ENCODE peak calls at places on chromosome 5, in ten cellular contexts. One of them, this sample, is unnamed.

GRCh38 chr5:138559937-138560336 is 15.3 kb downstream of the HSPA9 start:
- DNase-seq in left lung: no peak
- DNase-seq in cardiac muscle cell: no peak
- DNase-seq in fibroblast of lung: no peak
- DNase-seq in adrenal gland: no peak
- DNase-seq in substantia nigra: peak; percentile 19
- DNase-seq in left ventricle myocardium inferior: no peak
- DNase-seq in brain microvascular endothelial cell: no peak
- DNase-seq in keratinocyte: no peak
- DNase-seq in dorsolateral prefrontal cortex: no peak
- DNase-seq in this sample: no peak

GRCh38 chr5:147628054-147628895 is 118.4 kb upstream of the DPYSL3 start:
- DNase-seq in left lung: no peak
- DNase-seq in cardiac muscle cell: peak; percentile 83
- DNase-seq in fibroblast of lung: peak; percentile 77
- DNase-seq in adrenal gland: peak; percentile 49
- DNase-seq in substantia nigra: peak; percentile 64
- DNase-seq in left ventricle myocardium inferior: no peak
- DNase-seq in brain microvascular endothelial cell: peak; percentile 77
- DNase-seq in keratinocyte: peak; percentile 38
- DNase-seq in dorsolateral prefrontal cortex: peak; percentile 83
- DNase-seq in this sample: peak; percentile 6

GRCh38 chr5:60541980-60542379 is 158.0 kb downstream of the DEPDC1B start:
- DNase-seq in left lung: no peak
- DNase-seq in cardiac muscle cell: no peak
- DNase-seq in fibroblast of lung: peak; percentile 66
- DNase-seq in adrenal gland: peak; percentile 8
- DNase-seq in substantia nigra: no peak
- DNase-seq in left ventricle myocardium inferior: no peak
- DNase-seq in brain microvascular endothelial cell: peak; percentile 89
- DNase-seq in keratinocyte: no peak
- DNase-seq in dorsolateral prefrontal cortex: no peak
- DNase-seq in this sample: no peak

GRCh38 chr5:95620870-95621838 is 1.3 kb downstream of the GPR150 start:
- DNase-seq in left lung: peak; percentile 84
- DNase-seq in cardiac muscle cell: peak; percentile 46
- DNase-seq in fibroblast of lung: no peak
- DNase-seq in adrenal gland: peak; percentile 37
- DNase-seq in substantia nigra: peak; percentile 44
- DNase-seq in left ventricle myocardium inferior: peak; percentile 32
- DNase-seq in brain microvascular endothelial cell: no peak
- DNase-seq in keratinocyte: no peak
- DNase-seq in dorsolateral prefrontal cortex: no peak
- DNase-seq in this sample: no peak

GRCh38 chr5:124373843-124374242 is 372.6 kb downstream of the ZNF608 start:
- DNase-seq in left lung: no peak
- DNase-seq in cardiac muscle cell: no peak
- DNase-seq in fibroblast of lung: no peak
- DNase-seq in adrenal gland: no peak
- DNase-seq in substantia nigra: no peak
- DNase-seq in left ventricle myocardium inferior: no peak
- DNase-seq in brain microvascular endothelial cell: no peak
- DNase-seq in keratinocyte: no peak
- DNase-seq in dorsolateral prefrontal cortex: no peak
- DNase-seq in this sample: no peak

GRCh38 chr5:166722939-166723338 is 1568.5 kb upstream of the WWC1 start:
- DNase-seq in left lung: no peak
- DNase-seq in cardiac muscle cell: no peak
- DNase-seq in fibroblast of lung: peak; percentile 63
- DNase-seq in adrenal gland: no peak
- DNase-seq in substantia nigra: no peak
- DNase-seq in left ventricle myocardium inferior: no peak
- DNase-seq in brain microvascular endothelial cell: no peak
- DNase-seq in keratinocyte: peak; percentile 21
- DNase-seq in dorsolateral prefrontal cortex: no peak
- DNase-seq in this sample: peak; percentile 84

GRCh38 chr5:55914971-55915370 is 63.8 kb downstream of the IL31RA start:
- DNase-seq in left lung: no peak
- DNase-seq in cardiac muscle cell: no peak
- DNase-seq in fibroblast of lung: no peak
- DNase-seq in adrenal gland: no peak
- DNase-seq in substantia nigra: no peak
- DNase-seq in left ventricle myocardium inferior: no peak
- DNase-seq in brain microvascular endothelial cell: no peak
- DNase-seq in keratinocyte: no peak
- DNase-seq in dorsolateral prefrontal cortex: no peak
- DNase-seq in this sample: no peak

GRCh38 chr5:114305402-114306207 is 56.3 kb upstream of the KCNN2 start:
- DNase-seq in left lung: no peak
- DNase-seq in cardiac muscle cell: peak; percentile 55
- DNase-seq in fibroblast of lung: peak; percentile 72
- DNase-seq in adrenal gland: no peak
- DNase-seq in substantia nigra: no peak
- DNase-seq in left ventricle myocardium inferior: no peak
- DNase-seq in brain microvascular endothelial cell: peak; percentile 20
- DNase-seq in keratinocyte: no peak
- DNase-seq in dorsolateral prefrontal cortex: no peak
- DNase-seq in this sample: no peak

GRCh38 chr5:10475931-10476687 is 34.4 kb downstream of the ROPN1L start:
- DNase-seq in left lung: no peak
- DNase-seq in cardiac muscle cell: no peak
- DNase-seq in fibroblast of lung: no peak
- DNase-seq in adrenal gland: no peak
- DNase-seq in substantia nigra: no peak
- DNase-seq in left ventricle myocardium inferior: no peak
- DNase-seq in brain microvascular endothelial cell: no peak
- DNase-seq in keratinocyte: no peak
- DNase-seq in dorsolateral prefrontal cortex: no peak
- DNase-seq in this sample: no peak

GRCh38 chr5:10476878-10477277 is 35.2 kb downstream of the ROPN1L start:
- DNase-seq in left lung: no peak
- DNase-seq in cardiac muscle cell: no peak
- DNase-seq in fibroblast of lung: no peak
- DNase-seq in adrenal gland: no peak
- DNase-seq in substantia nigra: no peak
- DNase-seq in left ventricle myocardium inferior: no peak
- DNase-seq in brain microvascular endothelial cell: no peak
- DNase-seq in keratinocyte: no peak
- DNase-seq in dorsolateral prefrontal cortex: no peak
- DNase-seq in this sample: no peak

GRCh38 chr5:10479226-10479721 is 37.6 kb downstream of the ROPN1L start:
- DNase-seq in left lung: no peak
- DNase-seq in cardiac muscle cell: no peak
- DNase-seq in fibroblast of lung: peak; percentile 71
- DNase-seq in adrenal gland: no peak
- DNase-seq in substantia nigra: no peak
- DNase-seq in left ventricle myocardium inferior: no peak
- DNase-seq in brain microvascular endothelial cell: peak; percentile 81
- DNase-seq in keratinocyte: peak; percentile 75
- DNase-seq in dorsolateral prefrontal cortex: no peak
- DNase-seq in this sample: peak; percentile 46

GRCh38 chr5:10481241-10481932 is 39.7 kb downstream of the ROPN1L start:
- DNase-seq in left lung: no peak
- DNase-seq in cardiac muscle cell: no peak
- DNase-seq in fibroblast of lung: no peak
- DNase-seq in adrenal gland: no peak
- DNase-seq in substantia nigra: no peak
- DNase-seq in left ventricle myocardium inferior: no peak
- DNase-seq in brain microvascular endothelial cell: no peak
- DNase-seq in keratinocyte: no peak
- DNase-seq in dorsolateral prefrontal cortex: no peak
- DNase-seq in this sample: no peak

DNA sequence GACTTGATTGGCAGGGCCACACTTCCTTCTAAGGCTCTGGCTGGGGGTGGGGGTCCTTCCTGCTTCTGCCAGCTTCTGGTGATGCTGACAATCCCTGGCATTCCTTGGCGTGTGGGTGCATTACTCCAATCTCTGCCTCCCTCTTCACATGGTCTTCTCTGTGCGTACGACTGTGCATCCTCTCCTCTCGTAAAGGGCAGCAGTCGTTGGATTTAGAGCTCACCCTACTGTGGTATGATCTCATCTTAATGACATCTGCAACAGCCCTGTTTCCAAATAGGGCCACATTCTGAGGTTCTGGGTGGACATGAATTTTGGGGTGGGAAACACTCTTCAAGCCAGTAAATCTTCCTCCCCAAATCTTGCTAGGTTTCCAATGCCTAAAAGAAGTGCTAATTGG is 36.8 kb downstream of the ROPN1L start:
- DNase-seq in left lung: no peak
- DNase-seq in cardiac muscle cell: no peak
- DNase-seq in fibroblast of lung: peak; percentile 46
- DNase-seq in adrenal gland: no peak
- DNase-seq in substantia nigra: no peak
- DNase-seq in left ventricle myocardium inferior: no peak
- DNase-seq in brain microvascular endothelial cell: no peak
- DNase-seq in keratinocyte: no peak
- DNase-seq in dorsolateral prefrontal cortex: no peak
- DNase-seq in this sample: no peak
- H3K27ac ChIP-seq in left lung: no peak overlapping the region
- H3K27ac ChIP-seq in cardiac muscle cell: no peak overlapping the region
- H3K27ac ChIP-seq in fibroblast of lung: no peak overlapping the region
- H3K27ac ChIP-seq in adrenal gland: no peak overlapping the region
- H3K27ac ChIP-seq in substantia nigra: no peak overlapping the region
- H3K27ac ChIP-seq in left ventricle myocardium inferior: no peak overlapping the region
- H3K27ac ChIP-seq in brain microvascular endothelial cell: no peak overlapping the region
- H3K27ac ChIP-seq in keratinocyte: no peak overlapping the region
- H3K27ac ChIP-seq in dorsolateral prefrontal cortex: no peak overlapping the region
- H3K27ac ChIP-seq in this sample: peak overlapping the region; percentile 58

DNA sequence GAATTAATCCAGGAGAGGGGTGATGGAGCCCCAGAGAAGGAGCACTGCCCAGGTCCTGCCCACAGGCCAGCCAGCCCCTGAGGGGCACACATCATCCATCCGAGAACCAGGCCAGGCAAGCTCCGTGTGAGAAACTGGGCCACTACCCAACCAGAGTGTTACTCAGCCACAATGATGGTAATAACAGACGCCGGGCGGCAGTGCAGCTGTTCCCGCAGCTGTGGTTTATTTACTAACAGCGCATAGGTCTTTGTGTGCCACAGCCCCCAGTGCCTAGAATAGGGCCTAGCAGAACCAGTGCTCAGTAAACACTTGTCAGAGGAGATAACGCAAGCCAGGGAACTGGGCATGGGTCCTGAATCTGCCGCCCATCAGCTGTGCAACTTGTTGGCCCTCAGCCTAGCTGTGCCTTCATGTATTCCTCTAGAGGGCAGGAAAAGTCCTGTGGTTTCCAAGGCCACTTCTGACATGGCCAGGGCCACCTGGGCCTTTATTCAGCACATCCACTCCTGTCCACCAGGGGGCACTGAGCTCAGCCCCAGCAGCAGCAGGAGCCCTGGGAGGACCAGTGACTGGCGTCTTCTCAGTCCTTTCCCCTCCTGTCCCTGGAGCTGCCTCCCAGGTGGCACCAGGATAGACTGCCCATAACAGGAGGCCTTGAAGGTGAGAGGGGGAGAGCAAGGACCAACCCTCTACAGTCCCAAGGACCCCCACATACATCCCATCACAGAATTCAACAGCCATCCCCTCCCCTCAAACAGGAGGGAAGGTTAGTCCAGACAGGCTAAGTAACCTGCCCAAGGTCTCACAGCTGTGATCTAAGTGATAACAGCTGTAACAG is 2.1 kb downstream of the MXD3 start:
- DNase-seq in left lung: peak; percentile 90
- DNase-seq in cardiac muscle cell: peak; percentile 74
- DNase-seq in fibroblast of lung: peak; percentile 83
- DNase-seq in adrenal gland: peak; percentile 41
- DNase-seq in substantia nigra: peak; percentile 53
- DNase-seq in left ventricle myocardium inferior: peak; percentile 66
- DNase-seq in brain microvascular endothelial cell: peak; percentile 53
- DNase-seq in keratinocyte: no peak
- DNase-seq in dorsolateral prefrontal cortex: peak; percentile 61
- DNase-seq in this sample: no peak
- H3K27ac ChIP-seq in left lung: peak overlapping the region; percentile 89
- H3K27ac ChIP-seq in cardiac muscle cell: no peak overlapping the region
- H3K27ac ChIP-seq in fibroblast of lung: peak overlapping the region; percentile 17
- H3K27ac ChIP-seq in adrenal gland: no peak overlapping the region
- H3K27ac ChIP-seq in substantia nigra: peak overlapping the region; percentile 12
- H3K27ac ChIP-seq in left ventricle myocardium inferior: peak overlapping the region; percentile 15
- H3K27ac ChIP-seq in brain microvascular endothelial cell: no peak overlapping the region
- H3K27ac ChIP-seq in keratinocyte: no peak overlapping the region
- H3K27ac ChIP-seq in dorsolateral prefrontal cortex: peak overlapping the region; percentile 42
- H3K27ac ChIP-seq in this sample: no peak overlapping the region

GRCh38 chr5:145834917-145835838 is at the start of gene PRELID2:
- DNase-seq in left lung: peak; percentile 93
- DNase-seq in cardiac muscle cell: peak; percentile 97
- DNase-seq in fibroblast of lung: peak; percentile 88
- DNase-seq in adrenal gland: peak; percentile 92
- DNase-seq in substantia nigra: peak; percentile 50
- DNase-seq in left ventricle myocardium inferior: peak; percentile 91
- DNase-seq in brain microvascular endothelial cell: peak; percentile 84
- DNase-seq in keratinocyte: no peak
- DNase-seq in dorsolateral prefrontal cortex: peak; percentile 74
- DNase-seq in this sample: no peak

GRCh38 chr5:145838276-145838675 is 3.1 kb upstream of the PRELID2 start:
- DNase-seq in left lung: no peak
- DNase-seq in cardiac muscle cell: no peak
- DNase-seq in fibroblast of lung: no peak
- DNase-seq in adrenal gland: peak; percentile 63
- DNase-seq in substantia nigra: no peak
- DNase-seq in left ventricle myocardium inferior: no peak
- DNase-seq in brain microvascular endothelial cell: no peak
- DNase-seq in keratinocyte: no peak
- DNase-seq in dorsolateral prefrontal cortex: no peak
- DNase-seq in this sample: no peak

GRCh38 chr5:145834554-145834916 is 607 bp downstream of the PRELID2 start:
- DNase-seq in left lung: no peak
- DNase-seq in cardiac muscle cell: no peak
- DNase-seq in fibroblast of lung: no peak
- DNase-seq in adrenal gland: no peak
- DNase-seq in substantia nigra: no peak
- DNase-seq in left ventricle myocardium inferior: no peak
- DNase-seq in brain microvascular endothelial cell: no peak
- DNase-seq in keratinocyte: no peak
- DNase-seq in dorsolateral prefrontal cortex: no peak
- DNase-seq in this sample: no peak

GRCh38 chr5:145833616-145834200 is 1.4 kb downstream of the PRELID2 start:
- DNase-seq in left lung: no peak
- DNase-seq in cardiac muscle cell: no peak
- DNase-seq in fibroblast of lung: no peak
- DNase-seq in adrenal gland: no peak
- DNase-seq in substantia nigra: no peak
- DNase-seq in left ventricle myocardium inferior: no peak
- DNase-seq in brain microvascular endothelial cell: no peak
- DNase-seq in keratinocyte: no peak
- DNase-seq in dorsolateral prefrontal cortex: no peak
- DNase-seq in this sample: no peak

GRCh38 chr5:145835839-145836222 is 689 bp upstream of the PRELID2 start:
- DNase-seq in left lung: no peak
- DNase-seq in cardiac muscle cell: no peak
- DNase-seq in fibroblast of lung: no peak
- DNase-seq in adrenal gland: no peak
- DNase-seq in substantia nigra: no peak
- DNase-seq in left ventricle myocardium inferior: no peak
- DNase-seq in brain microvascular endothelial cell: no peak
- DNase-seq in keratinocyte: no peak
- DNase-seq in dorsolateral prefrontal cortex: no peak
- DNase-seq in this sample: no peak
- H3K27ac ChIP-seq in left lung: peak overlapping the region; percentile 67
- H3K27ac ChIP-seq in cardiac muscle cell: peak overlapping the region; percentile 5
- H3K27ac ChIP-seq in fibroblast of lung: peak overlapping the region; percentile 53
- H3K27ac ChIP-seq in adrenal gland: peak overlapping the region; percentile 71
- H3K27ac ChIP-seq in substantia nigra: peak overlapping the region; percentile 42
- H3K27ac ChIP-seq in left ventricle myocardium inferior: peak overlapping the region; percentile 81
- H3K27ac ChIP-seq in brain microvascular endothelial cell: no peak overlapping the region
- H3K27ac ChIP-seq in keratinocyte: peak overlapping the region; percentile 30
- H3K27ac ChIP-seq in dorsolateral prefrontal cortex: peak overlapping the region; percentile 74
- H3K27ac ChIP-seq in this sample: peak overlapping the region; percentile 50

DNA sequence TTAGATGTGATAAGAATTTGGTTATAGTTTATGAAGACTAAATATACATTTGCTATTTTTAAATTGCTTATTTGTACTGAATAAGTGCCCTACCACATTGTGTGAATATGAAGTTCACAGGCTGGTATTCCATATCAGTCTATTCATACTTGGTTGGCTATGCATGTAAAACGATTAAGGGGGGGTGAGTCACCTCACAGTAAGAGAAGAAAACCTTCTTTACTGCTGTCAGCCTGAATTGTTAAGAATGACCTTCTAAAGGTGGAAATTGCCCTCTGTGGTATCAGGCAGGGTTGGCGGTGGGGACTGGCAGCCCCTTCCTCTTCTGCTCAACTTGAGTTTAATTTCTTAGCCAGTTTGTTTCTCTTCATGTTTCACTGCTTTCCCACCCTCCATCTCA is 127.0 kb upstream of the RPS23 start:
- DNase-seq in left lung: no peak
- DNase-seq in cardiac muscle cell: no peak
- DNase-seq in fibroblast of lung: peak; percentile 62
- DNase-seq in adrenal gland: no peak
- DNase-seq in substantia nigra: no peak
- DNase-seq in left ventricle myocardium inferior: no peak
- DNase-seq in brain microvascular endothelial cell: peak; percentile 79
- DNase-seq in keratinocyte: no peak
- DNase-seq in dorsolateral prefrontal cortex: no peak
- DNase-seq in this sample: peak; percentile 75
- H3K27ac ChIP-seq in left lung: peak overlapping the region; percentile 51
- H3K27ac ChIP-seq in cardiac muscle cell: no peak overlapping the region
- H3K27ac ChIP-seq in fibroblast of lung: peak overlapping the region; percentile 37
- H3K27ac ChIP-seq in adrenal gland: no peak overlapping the region
- H3K27ac ChIP-seq in substantia nigra: no peak overlapping the region
- H3K27ac ChIP-seq in left ventricle myocardium inferior: no peak overlapping the region
- H3K27ac ChIP-seq in brain microvascular endothelial cell: peak overlapping the region; percentile 99
- H3K27ac ChIP-seq in keratinocyte: peak overlapping the region; percentile 100
- H3K27ac ChIP-seq in dorsolateral prefrontal cortex: no peak overlapping the region
- H3K27ac ChIP-seq in this sample: peak overlapping the region; percentile 98